ENCODE peak calls at places on chromosomes 5 and 9, in five cellular contexts. D is GM23338, B is hepatocyte, F is HCT116, H is PC-3. T is an unnamed sample.

GRCh38 chr5:94870496-94871214 is 252.2 kb downstream of the SLF1 start:
- DNase-seq in D (peak; percentile 62), B (no peak), F (no peak), H (no peak), T (no peak)

GRCh38 chr5:36638056-36638455 is 31.6 kb downstream of the SLC1A3 start:
- DNase-seq in D (peak; percentile 18), B (no peak), F (no peak), H (no peak), T (no peak)

GRCh38 chr5:157265714-157266285 is at the start of gene CYFIP2:
- DNase-seq in D (peak; percentile 88), B (peak; percentile 87), F (no peak), H (peak; percentile 80), T (peak; percentile 91)

GRCh38 chr9:81237565-81238231 is 451.6 kb downstream of the TLE1 start:
- DNase-seq in D (no peak), B (peak; percentile 26), F (no peak), H (peak; percentile 48), T (no peak)

GRCh38 chr9:7408845-7409244 is 390.7 kb downstream of the DMAC1 start:
- DNase-seq in D (no peak), B (no peak), F (no peak), H (no peak), T (no peak)

GRCh38 chr5:145976431-145977155 is 40.2 kb downstream of the SH3RF2 start:
- DNase-seq in D (no peak), B (no peak), F (no peak), H (peak; percentile 64), T (no peak)

GRCh38 chr9:78666818-78667429 is 370.0 kb downstream of the PSAT1 start:
- DNase-seq in D (no peak), B (no peak), F (no peak), H (peak; percentile 14), T (no peak)

GRCh38 chr9:128249558-128249913 is 26.3 kb downstream of the GOLGA2 start:
- DNase-seq in D (no peak), B (no peak), F (no peak), H (no peak), T (no peak)

GRCh38 chr5:94793816-94794198 is 175.3 kb downstream of the SLF1 start:
- DNase-seq in D (no peak), B (no peak), F (no peak), H (peak; percentile 8), T (no peak)

GRCh38 chr9:33431420-33431819 is 16.0 kb downstream of the AQP3 start:
- DNase-seq in D (no peak), B (no peak), F (no peak), H (no peak), T (no peak)

GRCh38 chr5:156201793-156202388 is 125.1 kb upstream of the SGCD start:
- DNase-seq in D (no peak), B (peak; percentile 13), F (no peak), H (no peak), T (no peak)

GRCh38 chr9:126125577-126125976 is 201.1 kb upstream of the MVB12B start:
- DNase-seq in D (no peak), B (peak; percentile 8), F (no peak), H (peak; percentile 29), T (no peak)

GRCh38 chr5:168860081-168860480 is 280.9 kb upstream of the PANK3 start:
- DNase-seq in D (no peak), B (no peak), F (no peak), H (no peak), T (no peak)

GRCh38 chr5:66757219-66757833 is 161.1 kb downstream of the MAST4 start:
- DNase-seq in D (peak; percentile 60), B (peak; percentile 78), F (peak; percentile 18), H (peak; percentile 42), T (peak; percentile 63)

GRCh38 chr5:119454171-119454570 is 1.9 kb downstream of the HSD17B4 start:
- DNase-seq in D (no peak), B (no peak), F (no peak), H (no peak), T (no peak)

GRCh38 chr5:153147891-153148623 is 342.4 kb upstream of the GRIA1 start:
- DNase-seq in D (peak; percentile 83), B (peak; percentile 79), F (no peak), H (peak; percentile 49), T (peak; percentile 39)

GRCh38 chr9:18122156-18122555 is 351.8 kb upstream of the ADAMTSL1 start:
- DNase-seq in D (no peak), B (no peak), F (no peak), H (peak; percentile 6), T (no peak)

GRCh38 chr9:81724242-81724889 is 35.0 kb upstream of the TLE1 start:
- DNase-seq in D (no peak), B (no peak), F (no peak), H (peak; percentile 38), T (no peak)

GRCh38 chr5:152462021-152462721 is 57.1 kb upstream of the NMUR2 start:
- DNase-seq in D (no peak), B (no peak), F (no peak), H (no peak), T (peak; percentile 2)

GRCh38 chr9:87685871-87686519 is 39.9 kb upstream of the CTSL start:
- DNase-seq in D (no peak), B (no peak), F (no peak), H (no peak), T (no peak)

GRCh38 chr9:7303932-7304331 is 495.6 kb downstream of the DMAC1 start:
- DNase-seq in D (no peak), B (no peak), F (no peak), H (no peak), T (no peak)

GRCh38 chr5:156411-157072 is 34.8 kb upstream of the LRRC14B start:
- DNase-seq in D (no peak), B (no peak), F (no peak), H (no peak), T (no peak)

GRCh38 chr9:36194326-36195000 is 3.7 kb downstream of the CLTA start:
- DNase-seq in D (no peak), B (no peak), F (no peak), H (no peak), T (no peak)

DNA sequence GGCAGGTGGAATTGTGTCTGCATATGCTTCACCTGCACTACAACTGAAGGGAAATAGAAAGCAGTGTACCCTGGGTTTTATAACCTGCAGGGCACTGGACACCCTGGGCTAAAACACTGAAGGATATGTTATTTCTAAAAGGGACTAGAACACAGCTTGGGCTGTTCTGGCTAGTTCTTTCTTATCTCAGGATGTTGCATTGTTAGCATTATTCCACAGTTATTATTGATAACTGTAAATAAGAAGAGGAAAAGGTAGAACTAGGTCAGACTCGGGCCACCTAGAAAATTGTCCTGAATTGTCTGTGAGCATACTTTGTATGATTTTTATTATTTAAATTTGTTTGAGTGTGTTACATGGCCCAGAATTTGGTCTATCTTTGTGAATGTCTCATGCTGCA is 493.9 kb upstream of the CDH9 start:
- DNase-seq in D (no peak), B (no peak), F (no peak), H (no peak), T (no peak)
- H3K9me2 ChIP-seq in D (no peaks in the 10 kb centered on the region), B (no peaks in the 10 kb centered on the region), F (no peaks in the 10 kb centered on the region), H (no peaks in the 10 kb centered on the region), T (no peaks in the 10 kb centered on the region)

DNA sequence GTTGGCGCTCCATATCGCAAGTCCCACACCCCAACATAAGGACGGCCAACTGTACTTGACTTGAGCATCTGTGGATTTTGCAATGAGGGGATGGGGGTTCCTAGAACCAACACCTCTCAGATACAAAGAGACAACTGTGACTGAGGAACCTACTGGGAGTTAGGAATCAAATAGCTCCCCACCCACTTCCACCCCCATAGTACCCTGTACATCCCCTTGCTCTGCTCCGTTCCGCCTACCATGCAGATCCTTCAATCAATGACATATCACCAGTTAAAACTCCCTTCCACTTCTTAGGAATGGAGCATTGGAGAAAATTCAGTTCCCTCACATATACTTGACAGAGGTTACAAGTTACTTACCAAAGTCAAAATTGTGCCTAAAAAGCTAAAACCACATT is 140.9 kb downstream of the MLLT3 start:
- DNase-seq in D (no peak), B (no peak), F (no peak), H (no peak), T (no peak)
- H3K4me2 ChIP-seq in D (no peak overlapping the region), B (no peak overlapping the region), F (no peak overlapping the region), H (no peak overlapping the region), T (no peak overlapping the region)

GRCh38 chr5:147661576-147661975 is 121.0 kb downstream of the JAKMIP2 start:
- DNase-seq in D (no peak), B (no peak), F (no peak), H (no peak), T (no peak)
- H3K9me2 ChIP-seq in D (peaks cover 7% of the 10 kb centered on the region), B (no peaks in the 10 kb centered on the region), F (no peaks in the 10 kb centered on the region), H (no peaks in the 10 kb centered on the region), T (no peaks in the 10 kb centered on the region)

GRCh38 chr5:34717426-34718327 is 61.5 kb downstream of the RAI14 start:
- DNase-seq in D (peak; percentile 84), B (peak; percentile 25), F (no peak), H (peak; percentile 97), T (no peak)
- H3K4me2 ChIP-seq in D (peak overlapping the region; percentile 67), B (no peak overlapping the region), F (no peak overlapping the region), H (peak overlapping the region; percentile 81), T (no peak overlapping the region)

GRCh38 chr5:90221947-90222346 is 187.6 kb downstream of the CETN3 start:
- DNase-seq in D (no peak), B (no peak), F (no peak), H (peak; percentile 96), T (no peak)

GRCh38 chr5:90224342-90224741 is 185.2 kb downstream of the CETN3 start:
- DNase-seq in D (no peak), B (no peak), F (no peak), H (no peak), T (no peak)

DNA sequence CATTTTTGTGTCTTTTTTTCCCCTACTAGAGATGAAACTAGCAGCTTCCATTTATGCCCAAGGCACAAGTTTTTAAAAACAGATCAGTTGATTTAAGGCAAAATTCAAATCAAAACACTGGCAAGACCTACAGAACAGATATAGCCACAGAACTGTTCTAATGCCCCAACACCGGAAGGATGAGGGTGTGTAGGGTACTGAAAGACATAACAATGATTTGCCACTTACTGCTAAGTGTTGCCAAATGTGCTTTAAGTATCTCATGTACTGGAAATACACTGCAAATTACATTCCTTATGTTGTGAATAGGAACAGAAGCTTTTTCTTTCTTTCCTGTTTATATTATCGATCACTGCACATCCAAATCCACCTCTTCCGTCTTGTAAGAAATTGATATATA is 189.0 kb downstream of the CETN3 start:
- DNase-seq in D (no peak), B (no peak), F (no peak), H (no peak), T (no peak)
- H3K9me2 ChIP-seq in D (no peaks in the 10 kb centered on the region), B (no peaks in the 10 kb centered on the region), F (no peaks in the 10 kb centered on the region), H (no peaks in the 10 kb centered on the region), T (no peaks in the 10 kb centered on the region)

T was measured in OCI-LY7.